ENCODE peak calls at places on chromosome 21, in nine cellular contexts. T is astrocyte, V is H9, E is foreskin fibroblast, B is psoas muscle, Q is endothelial cell, Y is ovary, H is body of pancreas, O is RWPE1. L is an unnamed sample.
A peak's percentile ranks its signal among the peaks of the same experiment; 100 is the strongest.

GRCh38 chr21:15755125-15755524 is 25.3 kb downstream of the USP25 start:
- DNase-seq in T (no peak), V (no peak), E (no peak), B (no peak), Q (no peak), Y (no peak), H (no peak), O (no peak), L (no peak)

GRCh38 chr21:25614441-25614840 is 7.2 kb upstream of the MRPL39 start:
- DNase-seq in T (no peak), V (no peak), E (no peak), B (no peak), Q (no peak), Y (no peak), H (no peak), O (no peak), L (no peak)

GRCh38 chr21:31347435-31348032 is 3.5 kb upstream of the TIAM1 start:
- DNase-seq in T (no peak), V (no peak), E (peak; percentile 52), B (no peak), Q (no peak), Y (no peak), H (no peak), O (peak; percentile 51), L (no peak)

GRCh38 chr21:28614816-28615215 is 377.9 kb downstream of the LTN1 start:
- DNase-seq in T (peak; percentile 27), V (no peak), E (no peak), B (no peak), Q (no peak), Y (no peak), H (no peak), O (no peak), L (no peak)

GRCh38 chr21:44006017-44006624 is 6.0 kb upstream of the TRAPPC10 start:
- DNase-seq in T (peak; percentile 96), V (no peak), E (peak; percentile 93), B (no peak), Q (no peak), Y (no peak), H (no peak), O (peak; percentile 81), L (no peak)

GRCh38 chr21:45767071-45768006 is 123.8 kb downstream of the PCBP3 start:
- DNase-seq in T (peak; percentile 41), V (no peak), E (peak; percentile 43), B (no peak), Q (no peak), Y (no peak), H (no peak), O (no peak), L (no peak)

GRCh38 chr21:15741510-15741909 is 11.7 kb downstream of the USP25 start:
- DNase-seq in T (peak; percentile 74), V (no peak), E (peak; percentile 61), B (no peak), Q (no peak), Y (no peak), H (no peak), O (no peak), L (no peak)

GRCh38 chr21:25970254-25970930 is 200.2 kb downstream of the APP start:
- DNase-seq in T (no peak), V (no peak), E (no peak), B (no peak), Q (no peak), Y (no peak), H (no peak), O (no peak), L (no peak)

GRCh38 chr21:32185726-32186125 is 93.1 kb downstream of the MIS18A start:
- DNase-seq in T (no peak), V (no peak), E (no peak), B (no peak), Q (no peak), Y (no peak), H (no peak), O (no peak), L (no peak)

GRCh38 chr21:31554511-31555022 is 104.9 kb upstream of the SOD1 start:
- DNase-seq in T (peak; percentile 82), V (peak; percentile 63), E (peak; percentile 11), B (no peak), Q (peak; percentile 44), Y (no peak), H (no peak), O (peak; percentile 52), L (no peak)

GRCh38 chr21:37145635-37146111 is 72.6 kb downstream of the TTC3 start:
- DNase-seq in T (peak; percentile 73), V (no peak), E (peak; percentile 27), B (no peak), Q (no peak), Y (no peak), H (no peak), O (peak; percentile 14), L (no peak)
- TF ChIP-seq CTCF in T (no peak), V (no peak), E (no peak), B (no peak), Q (no peak), Y (no peak), H (no peak), O (no peak), L (no peak)

GRCh38 chr21:21688877-21689276 is 690.7 kb downstream of the NCAM2 start:
- DNase-seq in T (peak; percentile 18), V (peak; percentile 58), E (peak; percentile 57), B (peak; percentile 35), Q (peak; percentile 31), Y (no peak), H (no peak), O (no peak), L (peak; percentile 21)
- TF ChIP-seq CTCF in T (peak; percentile 52), V (peak; percentile 74), E (peak; percentile 50), B (peak; percentile 4), Q (no peak), Y (no peak), H (no peak), O (no peak), L (peak; percentile 34)

DNA sequence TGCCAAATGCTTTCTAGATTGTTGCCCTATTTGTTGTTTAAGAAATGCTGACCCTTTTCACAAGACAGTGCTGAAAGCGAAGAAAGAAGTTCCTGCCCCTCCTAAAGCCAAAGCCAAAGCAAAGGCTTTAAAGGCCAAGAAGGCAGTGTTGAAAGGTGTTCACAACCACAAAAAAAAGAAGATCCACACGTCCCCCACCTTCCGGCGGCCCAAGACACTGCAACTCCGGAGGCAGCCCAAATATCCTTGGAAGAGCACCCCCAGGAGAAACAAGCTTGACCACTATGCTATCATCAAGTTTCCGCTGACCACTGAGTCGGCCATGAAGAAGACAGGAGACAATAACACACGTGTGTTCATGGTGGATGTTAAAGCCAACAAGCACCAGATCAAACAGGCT is 55.7 kb downstream of the PSMG1 start:
- DNase-seq in T (no peak), V (peak; percentile 51), E (no peak), B (no peak), Q (no peak), Y (no peak), H (no peak), O (no peak), L (no peak)
- TF ChIP-seq CTCF in T (no peak), V (peak; percentile 50), E (no peak), B (no peak), Q (no peak), Y (no peak), H (no peak), O (no peak), L (no peak)

GRCh38 chr21:20882462-20883415 is 115.5 kb upstream of the NCAM2 start:
- DNase-seq in T (no peak), V (peak; percentile 39), E (peak; percentile 37), B (no peak), Q (peak; percentile 53), Y (no peak), H (peak; percentile 54), O (peak; percentile 37), L (peak; percentile 53)
- TF ChIP-seq CTCF in T (peak; percentile 72), V (peak; percentile 83), E (peak; percentile 53), B (peak; percentile 21), Q (peak; percentile 79), Y (no peak), H (peak; percentile 57), O (peak; percentile 63), L (peak; percentile 72)

GRCh38 chr21:36385909-36386642 is 884 bp downstream of the CHAF1B start:
- DNase-seq in T (no peak), V (no peak), E (peak; percentile 46), B (no peak), Q (no peak), Y (no peak), H (no peak), O (no peak), L (no peak)

GRCh38 chr21:36388076-36388475 is 2.9 kb downstream of the CHAF1B start:
- DNase-seq in T (no peak), V (no peak), E (no peak), B (no peak), Q (no peak), Y (no peak), H (no peak), O (no peak), L (no peak)

GRCh38 chr21:36385233-36385908 is at the start of gene CHAF1B:
- DNase-seq in T (peak; percentile 12), V (peak; percentile 83), E (peak; percentile 89), B (peak; percentile 91), Q (peak; percentile 89), Y (peak; percentile 77), H (peak; percentile 87), O (peak; percentile 93), L (peak; percentile 93)

GRCh38 chr21:36384885-36385232 is 333 bp upstream of the CHAF1B start:
- DNase-seq in T (no peak), V (no peak), E (no peak), B (no peak), Q (no peak), Y (no peak), H (no peak), O (no peak), L (no peak)

GRCh38 chr21:36388835-36389234 is 3.6 kb downstream of the CHAF1B start:
- DNase-seq in T (peak; percentile 65), V (peak; percentile 64), E (peak; percentile 35), B (no peak), Q (no peak), Y (no peak), H (peak; percentile 39), O (peak; percentile 26), L (peak; percentile 18)
- TF ChIP-seq CTCF in T (peak; percentile 32), V (peak; percentile 46), E (peak; percentile 15), B (peak; percentile 22), Q (no peak), Y (no peak), H (peak; percentile 33), O (no peak), L (no peak)

DNA sequence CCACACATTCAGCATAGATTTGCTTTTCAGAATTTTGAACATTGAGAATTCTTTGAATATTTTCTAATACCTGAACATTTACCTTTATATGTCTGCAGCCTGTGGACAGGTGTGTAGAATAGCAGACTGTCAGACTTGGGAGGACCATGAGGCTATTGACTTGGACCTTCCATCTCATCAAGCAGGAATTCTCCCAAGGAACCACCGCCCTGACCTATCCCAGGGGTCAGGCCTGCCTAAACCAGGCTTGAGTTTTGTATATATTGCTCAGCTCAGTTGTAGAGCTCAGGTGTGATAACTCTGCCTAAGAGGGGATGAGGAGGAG is 53.2 kb downstream of the RUNX1 start:
- DNase-seq in T (no peak), V (no peak), E (no peak), B (no peak), Q (no peak), Y (no peak), H (no peak), O (no peak), L (no peak)
- TF ChIP-seq CTCF in T (no peak), V (no peak), E (no peak), B (no peak), Q (no peak), Y (no peak), H (no peak), O (no peak), L (no peak)

L was measured in nephron progenitor cell.